ENCODE peak calls at places on chromosomes 11 and 22, in ten cellular contexts. G, R, V, Z, A, Y, E, X, I and D are unnamed samples.

GRCh38 chr11:75380716-75381420 is 18.4 kb upstream of the RPS3 start:
- DNase-seq in G (peak; percentile 94), R (no peak), V (no peak), Z (peak; percentile 57), A (no peak), Y (no peak), E (peak; percentile 58), X (peak; percentile 34), I (no peak), D (no peak)

GRCh38 chr11:65953471-65953870 is 8.1 kb upstream of the SART1 start:
- DNase-seq in G (no peak), R (no peak), V (no peak), Z (no peak), A (no peak), Y (no peak), E (no peak), X (no peak), I (no peak), D (no peak)

GRCh38 chr11:73716153-73717056 is 44.5 kb downstream of the RAB6A start:
- DNase-seq in G (peak; percentile 59), R (no peak), V (no peak), Z (no peak), A (no peak), Y (peak; percentile 4), E (peak; percentile 52), X (peak; percentile 59), I (no peak), D (no peak)

GRCh38 chr11:5380740-5381342 is 2.8 kb upstream of the OR51M1 start:
- DNase-seq in G (peak; percentile 72), R (no peak), V (no peak), Z (peak; percentile 48), A (peak; percentile 49), Y (peak; percentile 77), E (peak; percentile 40), X (no peak), I (peak; percentile 54), D (no peak)

GRCh38 chr22:36617694-36618522 is 85.6 kb downstream of the CACNG2 start:
- DNase-seq in G (no peak), R (no peak), V (no peak), Z (peak; percentile 75), A (no peak), Y (no peak), E (no peak), X (no peak), I (no peak), D (peak; percentile 35)

GRCh38 chr11:11071483-11071882 is 213.6 kb upstream of the ZBED5 start:
- DNase-seq in G (no peak), R (no peak), V (no peak), Z (no peak), A (no peak), Y (no peak), E (no peak), X (no peak), I (no peak), D (no peak)

GRCh38 chr22:32522237-32522636 is 47.6 kb downstream of the FBXO7 start:
- DNase-seq in G (no peak), R (no peak), V (no peak), Z (no peak), A (no peak), Y (no peak), E (no peak), X (no peak), I (no peak), D (no peak)

GRCh38 chr11:71301046-71301857 is 48.9 kb upstream of the SHANK2 start:
- DNase-seq in G (no peak), R (no peak), V (peak; percentile 42), Z (no peak), A (no peak), Y (no peak), E (no peak), X (no peak), I (no peak), D (peak; percentile 79)

GRCh38 chr11:22703040-22703439 is 36.6 kb downstream of the GAS2 start:
- DNase-seq in G (peak; percentile 88), R (no peak), V (no peak), Z (peak; percentile 70), A (peak; percentile 59), Y (peak; percentile 83), E (no peak), X (no peak), I (peak; percentile 29), D (no peak)

GRCh38 chr11:72721689-72722049 is 30.5 kb downstream of the ARAP1 start:
- DNase-seq in G (no peak), R (no peak), V (no peak), Z (peak; percentile 48), A (peak; percentile 75), Y (no peak), E (peak; percentile 36), X (no peak), I (no peak), D (no peak)

GRCh38 chr22:45335021-45335818 is 25.5 kb downstream of the FAM118A start:
- DNase-seq in G (no peak), R (no peak), V (no peak), Z (no peak), A (no peak), Y (no peak), E (no peak), X (no peak), I (peak; percentile 66), D (peak; percentile 77)

GRCh38 chr11:10164621-10165020 is 129.4 kb downstream of the SBF2 start:
- DNase-seq in G (no peak), R (no peak), V (no peak), Z (no peak), A (no peak), Y (peak; percentile 56), E (no peak), X (no peak), I (no peak), D (no peak)

GRCh38 chr22:31445642-31446041 is 44.0 kb downstream of the EIF4ENIF1 start:
- DNase-seq in G (no peak), R (no peak), V (no peak), Z (no peak), A (no peak), Y (no peak), E (no peak), X (no peak), I (no peak), D (no peak)

GRCh38 chr11:69372589-69373250 is 78.8 kb downstream of the MYEOV start:
- DNase-seq in G (no peak), R (no peak), V (peak; percentile 28), Z (no peak), A (no peak), Y (no peak), E (no peak), X (no peak), I (peak; percentile 17), D (peak; percentile 60)

GRCh38 chr11:130088909-130089668 is 19.4 kb downstream of the APLP2 start:
- DNase-seq in G (peak; percentile 80), R (no peak), V (no peak), Z (no peak), A (no peak), Y (no peak), E (no peak), X (no peak), I (peak; percentile 90), D (no peak)

GRCh38 chr22:20522134-20522827 is 14.9 kb downstream of the MED15 start:
- DNase-seq in G (no peak), R (no peak), V (no peak), Z (no peak), A (no peak), Y (no peak), E (no peak), X (no peak), I (no peak), D (no peak)

GRCh38 chr11:126265801-126266200 is 2.9 kb downstream of the SRPRA start:
- DNase-seq in G (peak; percentile 73), R (no peak), V (no peak), Z (no peak), A (no peak), Y (peak; percentile 30), E (peak; percentile 34), X (no peak), I (no peak), D (no peak)

GRCh38 chr11:118227865-118228785 is 3.3 kb upstream of the JAML start:
- DNase-seq in G (peak; percentile 10), R (peak; percentile 60), V (no peak), Z (no peak), A (no peak), Y (no peak), E (peak; percentile 63), X (peak; percentile 96), I (no peak), D (no peak)

GRCh38 chr11:119511601-119512000 is 88.6 kb upstream of the THY1 start:
- DNase-seq in G (no peak), R (no peak), V (no peak), Z (no peak), A (no peak), Y (no peak), E (no peak), X (no peak), I (no peak), D (no peak)

GRCh38 chr11:95230054-95231034 is 658 bp downstream of the SESN3 start:
- DNase-seq in G (no peak), R (peak; percentile 45), V (peak; percentile 76), Z (no peak), A (peak; percentile 42), Y (peak; percentile 9), E (peak; percentile 34), X (no peak), I (peak; percentile 40), D (peak; percentile 89)

GRCh38 chr11:107018902-107019493 is 722 bp upstream of the GUCY1A2 start:
- DNase-seq in G (peak; percentile 89), R (peak; percentile 40), V (peak; percentile 72), Z (peak; percentile 63), A (peak; percentile 68), Y (peak; percentile 76), E (peak; percentile 65), X (no peak), I (peak; percentile 25), D (peak; percentile 87)

GRCh38 chr22:44449061-44449682 is 48.9 kb downstream of the RTL6 start:
- DNase-seq in G (no peak), R (peak; percentile 62), V (peak; percentile 59), Z (no peak), A (peak; percentile 19), Y (peak; percentile 96), E (no peak), X (no peak), I (no peak), D (peak; percentile 74)

GRCh38 chr11:19079643-19080440 is 19.3 kb upstream of the MRGPRX2 start:
- DNase-seq in G (no peak), R (no peak), V (no peak), Z (peak; percentile 69), A (peak; percentile 92), Y (peak; percentile 99), E (no peak), X (no peak), I (peak; percentile 51), D (no peak)

GRCh38 chr22:39362271-39362670 is 12.5 kb downstream of the SYNGR1 start:
- DNase-seq in G (no peak), R (no peak), V (no peak), Z (no peak), A (no peak), Y (no peak), E (no peak), X (no peak), I (no peak), D (no peak)